ENCODE peak calls at places on chromosomes 6 and 20, in four cellular contexts. One of them, this sample, is unnamed.

GRCh38 chr6:74075323-74075722 is 379.3 kb downstream of the CD109 start:
- DNase-seq in cardiac fibroblast: peak; percentile 38
- DNase-seq in choroid plexus epithelial cell: peak; percentile 8
- DNase-seq in cardiac muscle cell: no peak
- DNase-seq in this sample: no peak

GRCh38 chr6:42383421-42384208 is 68.1 kb downstream of the TRERF1 start:
- DNase-seq in choroid plexus epithelial cell: no peak
- DNase-seq in cardiac fibroblast: no peak
- DNase-seq in cardiac muscle cell: no peak
- DNase-seq in this sample: no peak

GRCh38 chr6:24930386-24930785 is 5.4 kb downstream of the RIPOR2 start:
- DNase-seq in cardiac muscle cell: peak; percentile 47
- DNase-seq in choroid plexus epithelial cell: peak; percentile 21
- DNase-seq in cardiac fibroblast: peak; percentile 7
- DNase-seq in this sample: no peak

GRCh38 chr6:170147832-170148708 is 142.8 kb downstream of the DLL1 start:
- DNase-seq in cardiac muscle cell: no peak
- DNase-seq in cardiac fibroblast: no peak
- DNase-seq in choroid plexus epithelial cell: no peak
- DNase-seq in this sample: no peak

GRCh38 chr6:52877168-52877567 is 32.3 kb downstream of the GSTA3 start:
- DNase-seq in cardiac fibroblast: peak; percentile 91
- DNase-seq in cardiac muscle cell: no peak
- DNase-seq in choroid plexus epithelial cell: peak; percentile 95
- DNase-seq in this sample: no peak

GRCh38 chr20:61639200-61639599 is 387.1 kb downstream of the CDH4 start:
- DNase-seq in cardiac muscle cell: no peak
- DNase-seq in cardiac fibroblast: peak; percentile 4
- DNase-seq in choroid plexus epithelial cell: peak; percentile 23
- DNase-seq in this sample: no peak

GRCh38 chr6:19837511-19838441 is 606 bp downstream of the ID4 start:
- DNase-seq in cardiac fibroblast: peak; percentile 33
- DNase-seq in cardiac muscle cell: peak; percentile 66
- DNase-seq in choroid plexus epithelial cell: peak; percentile 46
- DNase-seq in this sample: peak; percentile 65

GRCh38 chr6:68042339-68043121 is 592.6 kb upstream of the ADGRB3 start:
- DNase-seq in choroid plexus epithelial cell: no peak
- DNase-seq in cardiac muscle cell: no peak
- DNase-seq in cardiac fibroblast: no peak
- DNase-seq in this sample: no peak

GRCh38 chr6:39251406-39251805 is 22.1 kb upstream of the KCNK5 start:
- DNase-seq in cardiac fibroblast: no peak
- DNase-seq in choroid plexus epithelial cell: no peak
- DNase-seq in cardiac muscle cell: no peak
- DNase-seq in this sample: no peak

GRCh38 chr6:81262656-81263055 is 489.8 kb downstream of the TENT5A start:
- DNase-seq in cardiac fibroblast: no peak
- DNase-seq in choroid plexus epithelial cell: no peak
- DNase-seq in cardiac muscle cell: no peak
- DNase-seq in this sample: no peak

GRCh38 chr6:132115714-132116366 is 164.7 kb upstream of the CCN2 start:
- DNase-seq in cardiac fibroblast: peak; percentile 81
- DNase-seq in choroid plexus epithelial cell: no peak
- DNase-seq in cardiac muscle cell: no peak
- DNase-seq in this sample: no peak

GRCh38 chr6:108751851-108752732 is 96.1 kb upstream of the ARMC2 start:
- DNase-seq in cardiac muscle cell: no peak
- DNase-seq in choroid plexus epithelial cell: no peak
- DNase-seq in cardiac fibroblast: no peak
- DNase-seq in this sample: no peak

GRCh38 chr6:150937126-150937906 is 71.8 kb downstream of the MTHFD1L start:
- DNase-seq in cardiac fibroblast: no peak
- DNase-seq in cardiac muscle cell: no peak
- DNase-seq in choroid plexus epithelial cell: no peak
- DNase-seq in this sample: no peak

GRCh38 chr6:103113416-103113815 is 1719.9 kb downstream of the GRIK2 start:
- DNase-seq in cardiac fibroblast: no peak
- DNase-seq in cardiac muscle cell: no peak
- DNase-seq in choroid plexus epithelial cell: no peak
- DNase-seq in this sample: no peak

GRCh38 chr6:142824491-142824890 is 120.5 kb downstream of the HIVEP2 start:
- DNase-seq in cardiac fibroblast: no peak
- DNase-seq in choroid plexus epithelial cell: no peak
- DNase-seq in cardiac muscle cell: no peak
- DNase-seq in this sample: no peak

GRCh38 chr20:40650707-40651106 is 38.3 kb downstream of the MAFB start:
- DNase-seq in cardiac fibroblast: no peak
- DNase-seq in cardiac muscle cell: no peak
- DNase-seq in choroid plexus epithelial cell: peak; percentile 21
- DNase-seq in this sample: no peak

GRCh38 chr6:138410972-138411667 is 7.1 kb downstream of the HEBP2 start:
- DNase-seq in cardiac muscle cell: no peak
- DNase-seq in cardiac fibroblast: peak; percentile 83
- DNase-seq in choroid plexus epithelial cell: peak; percentile 35
- DNase-seq in this sample: no peak

GRCh38 chr6:42898891-42899361 is 16.9 kb upstream of the PTCRA start:
- DNase-seq in choroid plexus epithelial cell: peak; percentile 78
- DNase-seq in cardiac muscle cell: peak; percentile 83
- DNase-seq in cardiac fibroblast: peak; percentile 83
- DNase-seq in this sample: peak; percentile 77

GRCh38 chr6:120373185-120373584 is 961.1 kb downstream of the TBC1D32 start:
- DNase-seq in cardiac muscle cell: no peak
- DNase-seq in choroid plexus epithelial cell: no peak
- DNase-seq in cardiac fibroblast: no peak
- DNase-seq in this sample: no peak

GRCh38 chr6:4776967-4777925 is 1.0 kb downstream of the CDYL start:
- DNase-seq in choroid plexus epithelial cell: peak; percentile 53
- DNase-seq in cardiac fibroblast: peak; percentile 52
- DNase-seq in cardiac muscle cell: peak; percentile 36
- DNase-seq in this sample: no peak

GRCh38 chr6:143607959-143608358 is 69.8 kb upstream of the PHACTR2 start:
- DNase-seq in cardiac fibroblast: no peak
- DNase-seq in cardiac muscle cell: peak; percentile 61
- DNase-seq in choroid plexus epithelial cell: no peak
- DNase-seq in this sample: no peak

GRCh38 chr6:98092326-98092725 is 742.0 kb upstream of the POU3F2 start:
- DNase-seq in choroid plexus epithelial cell: no peak
- DNase-seq in cardiac fibroblast: no peak
- DNase-seq in cardiac muscle cell: no peak
- DNase-seq in this sample: no peak

GRCh38 chr6:113050010-113050893 is 703.1 kb downstream of the RFPL4B start:
- DNase-seq in cardiac muscle cell: no peak
- DNase-seq in cardiac fibroblast: peak; percentile 76
- DNase-seq in choroid plexus epithelial cell: peak; percentile 55
- DNase-seq in this sample: peak; percentile 18

GRCh38 chr6:4970739-4971395 is 33.0 kb downstream of the RPP40 start:
- DNase-seq in cardiac fibroblast: no peak
- DNase-seq in cardiac muscle cell: no peak
- DNase-seq in choroid plexus epithelial cell: no peak
- DNase-seq in this sample: no peak

GRCh38 chr6:42010909-42011308 is 39.4 kb upstream of the TAF8 start:
- DNase-seq in cardiac muscle cell: no peak
- DNase-seq in cardiac fibroblast: no peak
- DNase-seq in choroid plexus epithelial cell: no peak
- DNase-seq in this sample: no peak

GRCh38 chr20:44728835-44729342 is 13.7 kb downstream of the CCN5 start:
- DNase-seq in choroid plexus epithelial cell: peak; percentile 51
- DNase-seq in cardiac fibroblast: peak; percentile 82
- DNase-seq in cardiac muscle cell: no peak
- DNase-seq in this sample: no peak

GRCh38 chr6:165594584-165595333 is 68.3 kb downstream of the PDE10A start:
- DNase-seq in cardiac muscle cell: no peak
- DNase-seq in choroid plexus epithelial cell: no peak
- DNase-seq in cardiac fibroblast: no peak
- DNase-seq in this sample: no peak

GRCh38 chr20:43565758-43566104 is 6.9 kb downstream of the SGK2 start:
- DNase-seq in cardiac fibroblast: no peak
- DNase-seq in choroid plexus epithelial cell: no peak
- DNase-seq in cardiac muscle cell: no peak
- DNase-seq in this sample: no peak

GRCh38 chr20:43564993-43565757 is 6.3 kb downstream of the SGK2 start:
- DNase-seq in cardiac muscle cell: peak; percentile 19
- DNase-seq in cardiac fibroblast: no peak
- DNase-seq in choroid plexus epithelial cell: no peak
- DNase-seq in this sample: no peak

GRCh38 chr20:43563991-43564390 is 5.2 kb downstream of the SGK2 start:
- DNase-seq in choroid plexus epithelial cell: no peak
- DNase-seq in cardiac fibroblast: no peak
- DNase-seq in cardiac muscle cell: no peak
- DNase-seq in this sample: no peak

GRCh38 chr20:43564455-43564854 is 5.6 kb downstream of the SGK2 start:
- DNase-seq in cardiac fibroblast: no peak
- DNase-seq in choroid plexus epithelial cell: no peak
- DNase-seq in cardiac muscle cell: no peak
- DNase-seq in this sample: no peak

DNA sequence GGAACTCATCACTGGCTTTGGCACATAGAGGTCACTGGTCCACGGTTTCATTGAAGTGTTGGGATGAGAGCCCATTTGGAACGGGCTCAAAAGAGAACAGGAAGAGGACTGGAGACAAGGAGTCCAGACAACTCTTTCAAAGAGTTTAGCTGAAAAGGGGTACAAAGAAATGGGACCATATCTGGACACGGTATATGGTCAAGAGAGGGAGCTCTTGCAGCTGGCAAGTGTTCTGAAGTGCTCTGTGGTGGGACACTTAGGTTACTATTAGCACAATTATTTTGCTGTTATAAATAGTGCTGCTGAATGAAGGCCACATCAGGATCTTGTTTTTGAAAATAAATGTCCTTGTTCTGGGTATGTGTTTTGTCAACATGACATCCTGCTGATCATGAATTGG is 4.6 kb downstream of the SGK2 start:
- DNase-seq in cardiac fibroblast: peak; percentile 29
- DNase-seq in cardiac muscle cell: no peak
- DNase-seq in choroid plexus epithelial cell: peak; percentile 62
- DNase-seq in this sample: no peak
- TF ChIP-seq CTCF in cardiac fibroblast: peak; percentile 16
- TF ChIP-seq CTCF in cardiac muscle cell: peak; percentile 36
- TF ChIP-seq CTCF in choroid plexus epithelial cell: peak; percentile 58
- TF ChIP-seq CTCF in this sample: no peak

GRCh38 chr6:110355727-110356126 is 2.4 kb downstream of the METTL24 start:
- DNase-seq in cardiac fibroblast: no peak
- DNase-seq in choroid plexus epithelial cell: no peak
- DNase-seq in cardiac muscle cell: no peak
- DNase-seq in this sample: no peak
- TF ChIP-seq CTCF in cardiac fibroblast: no peak
- TF ChIP-seq CTCF in choroid plexus epithelial cell: no peak
- TF ChIP-seq CTCF in cardiac muscle cell: no peak
- TF ChIP-seq CTCF in this sample: no peak

DNA sequence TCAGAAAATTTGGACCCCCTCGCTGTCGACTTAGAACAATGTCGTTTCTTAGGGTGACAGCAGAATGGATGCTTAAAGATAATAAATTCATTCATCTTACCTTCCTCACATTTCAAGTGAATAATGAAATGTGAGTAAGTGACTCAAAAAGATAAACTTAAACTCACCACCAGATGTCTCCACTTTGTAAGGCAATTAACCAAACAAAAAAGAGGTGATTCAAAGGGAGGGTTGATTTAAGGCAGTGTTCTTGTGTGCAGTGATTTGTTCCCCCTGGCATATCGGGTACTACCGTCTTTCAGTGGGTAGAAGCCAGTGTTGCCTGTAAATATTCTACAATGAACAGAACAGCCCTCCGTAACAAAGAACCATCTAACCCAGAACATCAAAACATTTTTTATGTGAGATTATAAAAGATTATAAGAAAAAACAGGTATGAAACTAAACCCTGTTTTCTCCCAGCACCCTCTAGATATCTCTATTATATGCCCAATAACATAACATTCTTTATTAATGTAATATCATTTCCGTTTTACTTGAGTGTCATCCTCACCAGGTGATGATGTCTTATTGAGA is 589.7 kb downstream of the CBLN4 start:
- DNase-seq in cardiac fibroblast: peak; percentile 17
- DNase-seq in cardiac muscle cell: peak; percentile 18
- DNase-seq in choroid plexus epithelial cell: peak; percentile 11
- DNase-seq in this sample: no peak
- TF ChIP-seq CTCF in cardiac fibroblast: peak; percentile 1
- TF ChIP-seq CTCF in cardiac muscle cell: no peak
- TF ChIP-seq CTCF in choroid plexus epithelial cell: peak; percentile 29
- TF ChIP-seq CTCF in this sample: no peak

GRCh38 chr20:12699374-12700228 is 309.2 kb upstream of the SPTLC3 start:
- DNase-seq in cardiac fibroblast: no peak
- DNase-seq in choroid plexus epithelial cell: no peak
- DNase-seq in cardiac muscle cell: no peak
- DNase-seq in this sample: no peak
- TF ChIP-seq CTCF in cardiac fibroblast: no peak
- TF ChIP-seq CTCF in choroid plexus epithelial cell: no peak
- TF ChIP-seq CTCF in cardiac muscle cell: no peak
- TF ChIP-seq CTCF in this sample: no peak

DNA sequence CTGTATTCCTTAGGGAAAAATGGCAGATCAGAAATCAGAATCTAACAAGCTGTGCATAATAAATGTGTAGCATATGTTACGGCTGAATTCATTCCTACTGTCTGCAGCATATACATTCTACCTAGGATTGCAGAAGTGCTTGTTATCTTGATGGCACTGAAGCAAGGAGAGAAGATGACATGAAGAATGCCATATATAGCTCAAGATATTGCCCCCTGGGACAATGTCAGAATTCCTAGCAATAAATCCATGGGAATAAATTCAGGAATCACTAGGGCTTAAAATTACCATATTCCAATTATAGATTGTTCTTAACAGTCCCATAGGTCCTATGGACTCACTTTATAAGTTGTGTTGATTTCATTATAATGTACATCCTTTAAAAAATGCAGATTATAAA is 293.1 kb upstream of the CNR1 start:
- DNase-seq in choroid plexus epithelial cell: no peak
- DNase-seq in cardiac fibroblast: no peak
- DNase-seq in cardiac muscle cell: no peak
- DNase-seq in this sample: no peak
- TF ChIP-seq CTCF in choroid plexus epithelial cell: no peak
- TF ChIP-seq CTCF in cardiac fibroblast: no peak
- TF ChIP-seq CTCF in cardiac muscle cell: no peak
- TF ChIP-seq CTCF in this sample: no peak

GRCh38 chr20:34301587-34302311 is 1.4 kb downstream of the AHCY start:
- DNase-seq in choroid plexus epithelial cell: no peak
- DNase-seq in cardiac muscle cell: no peak
- DNase-seq in cardiac fibroblast: no peak
- DNase-seq in this sample: no peak

GRCh38 chr20:34302723-34303528 is at the start of gene AHCY:
- DNase-seq in cardiac fibroblast: peak; percentile 98
- DNase-seq in choroid plexus epithelial cell: peak; percentile 98
- DNase-seq in cardiac muscle cell: peak; percentile 97
- DNase-seq in this sample: peak; percentile 93

GRCh38 chr20:34300809-34301586 is 2.2 kb downstream of the AHCY start:
- DNase-seq in cardiac fibroblast: no peak
- DNase-seq in cardiac muscle cell: peak; percentile 79
- DNase-seq in choroid plexus epithelial cell: no peak
- DNase-seq in this sample: no peak

GRCh38 chr20:34299925-34300806 is 3.0 kb downstream of the AHCY start:
- DNase-seq in choroid plexus epithelial cell: peak; percentile 30
- DNase-seq in cardiac muscle cell: no peak
- DNase-seq in cardiac fibroblast: peak; percentile 3
- DNase-seq in this sample: no peak

GRCh38 chr20:34302312-34302722 is 838 bp downstream of the AHCY start:
- DNase-seq in cardiac fibroblast: peak; percentile 58
- DNase-seq in cardiac muscle cell: no peak
- DNase-seq in choroid plexus epithelial cell: peak; percentile 53
- DNase-seq in this sample: no peak
- TF ChIP-seq CTCF in cardiac fibroblast: peak; percentile 13
- TF ChIP-seq CTCF in cardiac muscle cell: peak; percentile 9
- TF ChIP-seq CTCF in choroid plexus epithelial cell: peak; percentile 7
- TF ChIP-seq CTCF in this sample: peak; percentile 51

This sample was measured in endothelial cell.